ENCODE peak calls at places on chromosomes 7 and 10, in seven cellular contexts. F, V, B, U, C, G and Y are unnamed samples.

GRCh38 chr10:11625019-11625735 is 13.7 kb upstream of the USP6NL start:
- DNase-seq in G (no peak), C (no peak), U (no peak), F (no peak), B (no peak), V (no peak), Y (no peak)

GRCh38 chr7:28919510-28919909 is 38.6 kb downstream of the TRIL start:
- DNase-seq in G (no peak), U (no peak), B (no peak), V (no peak), F (peak; percentile 49), C (no peak), Y (no peak)

GRCh38 chr7:44057849-44058758 is 7.3 kb downstream of the PGAM2 start:
- DNase-seq in F (no peak), G (peak; percentile 49), C (no peak), B (no peak), V (peak; percentile 52), U (no peak), Y (no peak)

GRCh38 chr7:141115949-141116348 is 42.1 kb downstream of the TMEM178B start:
- DNase-seq in G (no peak), V (no peak), C (no peak), U (peak; percentile 22), F (no peak), B (no peak), Y (no peak)

GRCh38 chr10:102455893-102456471 is 4.6 kb upstream of the C10orf95 start:
- DNase-seq in G (peak; percentile 59), C (no peak), V (no peak), F (peak; percentile 78), B (no peak), U (no peak), Y (no peak)

GRCh38 chr10:13731799-13732198 is 145.0 kb downstream of the PRPF18 start:
- DNase-seq in G (no peak), C (no peak), V (no peak), U (no peak), B (no peak), F (no peak), Y (no peak)

GRCh38 chr10:25865267-25865666 is 68.8 kb upstream of the MYO3A start:
- DNase-seq in G (no peak), V (no peak), U (no peak), B (no peak), F (no peak), C (no peak), Y (no peak)

GRCh38 chr7:29113384-29114102 is 32.8 kb downstream of the CPVL start:
- DNase-seq in U (no peak), V (no peak), B (no peak), F (peak; percentile 81), G (peak; percentile 47), C (no peak), Y (no peak)

GRCh38 chr10:29917311-29917710 is 142.1 kb downstream of the JCAD start:
- DNase-seq in C (no peak), F (no peak), B (no peak), U (peak; percentile 53), V (no peak), G (no peak), Y (no peak)

GRCh38 chr7:17474724-17475344 is 176.4 kb downstream of the AHR start:
- DNase-seq in C (no peak), U (no peak), F (peak; percentile 18), B (no peak), V (no peak), G (no peak), Y (no peak)